ENCODE peak calls at places on chromosome 2, in nine cellular contexts. One of them, this sample, is unnamed.

GRCh38 chr2:38207168-38207567 is 131.2 kb upstream of the CYP1B1 start:
- DNase-seq in uterus: no peak
- DNase-seq in BE2C: no peak
- DNase-seq in right lobe of liver: no peak
- DNase-seq in cardiac muscle cell: no peak
- DNase-seq in GM23338: no peak
- DNase-seq in pancreas: no peak
- DNase-seq in kidney epithelial cell: no peak
- DNase-seq in sigmoid colon: no peak
- DNase-seq in this sample: no peak

GRCh38 chr2:239157269-239157668 is 243.6 kb downstream of the HDAC4 start:
- DNase-seq in uterus: peak; percentile 14
- DNase-seq in BE2C: no peak
- DNase-seq in right lobe of liver: peak; percentile 48
- DNase-seq in cardiac muscle cell: no peak
- DNase-seq in GM23338: no peak
- DNase-seq in pancreas: no peak
- DNase-seq in kidney epithelial cell: no peak
- DNase-seq in sigmoid colon: peak; percentile 59
- DNase-seq in this sample: peak; percentile 11

GRCh38 chr2:9153589-9153988 is 53.0 kb upstream of the ASAP2 start:
- DNase-seq in uterus: no peak
- DNase-seq in BE2C: no peak
- DNase-seq in right lobe of liver: no peak
- DNase-seq in cardiac muscle cell: no peak
- DNase-seq in GM23338: no peak
- DNase-seq in pancreas: no peak
- DNase-seq in kidney epithelial cell: no peak
- DNase-seq in sigmoid colon: peak; percentile 66
- DNase-seq in this sample: no peak

GRCh38 chr2:233835230-233836186 is 18.8 kb downstream of the HJURP start:
- DNase-seq in uterus: no peak
- DNase-seq in BE2C: no peak
- DNase-seq in right lobe of liver: no peak
- DNase-seq in cardiac muscle cell: no peak
- DNase-seq in GM23338: no peak
- DNase-seq in pancreas: no peak
- DNase-seq in kidney epithelial cell: no peak
- DNase-seq in sigmoid colon: no peak
- DNase-seq in this sample: no peak

GRCh38 chr2:68284896-68285295 is 32.6 kb upstream of the PPP3R1 start:
- DNase-seq in uterus: peak; percentile 72
- DNase-seq in BE2C: no peak
- DNase-seq in right lobe of liver: no peak
- DNase-seq in cardiac muscle cell: no peak
- DNase-seq in GM23338: no peak
- DNase-seq in pancreas: no peak
- DNase-seq in kidney epithelial cell: no peak
- DNase-seq in sigmoid colon: peak; percentile 76
- DNase-seq in this sample: no peak

GRCh38 chr2:49780949-49781348 is 626.6 kb upstream of the FSHR start:
- DNase-seq in uterus: no peak
- DNase-seq in BE2C: no peak
- DNase-seq in right lobe of liver: no peak
- DNase-seq in cardiac muscle cell: no peak
- DNase-seq in GM23338: no peak
- DNase-seq in pancreas: no peak
- DNase-seq in kidney epithelial cell: no peak
- DNase-seq in sigmoid colon: no peak
- DNase-seq in this sample: no peak

GRCh38 chr2:29015701-29016470 is 34.8 kb downstream of the TOGARAM2 start:
- DNase-seq in uterus: no peak
- DNase-seq in BE2C: no peak
- DNase-seq in right lobe of liver: no peak
- DNase-seq in cardiac muscle cell: peak; percentile 77
- DNase-seq in GM23338: no peak
- DNase-seq in pancreas: no peak
- DNase-seq in kidney epithelial cell: no peak
- DNase-seq in sigmoid colon: no peak
- DNase-seq in this sample: no peak

GRCh38 chr2:145038041-145038525 is 518.2 kb upstream of the ZEB2 start:
- DNase-seq in uterus: no peak
- DNase-seq in BE2C: no peak
- DNase-seq in right lobe of liver: no peak
- DNase-seq in cardiac muscle cell: peak; percentile 20
- DNase-seq in GM23338: no peak
- DNase-seq in pancreas: no peak
- DNase-seq in kidney epithelial cell: no peak
- DNase-seq in sigmoid colon: peak; percentile 55
- DNase-seq in this sample: no peak

GRCh38 chr2:203656522-203657287 is 49.7 kb upstream of the CD28 start:
- DNase-seq in uterus: no peak
- DNase-seq in BE2C: no peak
- DNase-seq in right lobe of liver: peak; percentile 81
- DNase-seq in cardiac muscle cell: no peak
- DNase-seq in GM23338: peak; percentile 17
- DNase-seq in pancreas: peak; percentile 76
- DNase-seq in kidney epithelial cell: no peak
- DNase-seq in sigmoid colon: peak; percentile 77
- DNase-seq in this sample: peak; percentile 26

GRCh38 chr2:82478641-82479040 is 1980.4 kb downstream of the SUCLG1 start:
- DNase-seq in uterus: no peak
- DNase-seq in BE2C: no peak
- DNase-seq in right lobe of liver: no peak
- DNase-seq in cardiac muscle cell: no peak
- DNase-seq in GM23338: no peak
- DNase-seq in pancreas: no peak
- DNase-seq in kidney epithelial cell: no peak
- DNase-seq in sigmoid colon: no peak
- DNase-seq in this sample: no peak

GRCh38 chr2:60806988-60807681 is 51.1 kb downstream of the PAPOLG start:
- DNase-seq in uterus: no peak
- DNase-seq in BE2C: peak; percentile 24
- DNase-seq in right lobe of liver: no peak
- DNase-seq in cardiac muscle cell: peak; percentile 13
- DNase-seq in GM23338: no peak
- DNase-seq in pancreas: no peak
- DNase-seq in kidney epithelial cell: peak; percentile 12
- DNase-seq in sigmoid colon: no peak
- DNase-seq in this sample: no peak

GRCh38 chr2:128423788-128424165 is 105.1 kb upstream of the HS6ST1 start:
- DNase-seq in uterus: peak; percentile 4
- DNase-seq in BE2C: no peak
- DNase-seq in right lobe of liver: no peak
- DNase-seq in cardiac muscle cell: no peak
- DNase-seq in GM23338: no peak
- DNase-seq in pancreas: peak; percentile 4
- DNase-seq in kidney epithelial cell: no peak
- DNase-seq in sigmoid colon: no peak
- DNase-seq in this sample: no peak

GRCh38 chr2:23745068-23745725 is 181.7 kb downstream of the ATAD2B start:
- DNase-seq in uterus: no peak
- DNase-seq in BE2C: no peak
- DNase-seq in right lobe of liver: no peak
- DNase-seq in cardiac muscle cell: no peak
- DNase-seq in GM23338: no peak
- DNase-seq in pancreas: no peak
- DNase-seq in kidney epithelial cell: no peak
- DNase-seq in sigmoid colon: no peak
- DNase-seq in this sample: no peak

GRCh38 chr2:227132986-227133385 is 31.0 kb downstream of the COL4A4 start:
- DNase-seq in uterus: no peak
- DNase-seq in BE2C: no peak
- DNase-seq in right lobe of liver: peak; percentile 82
- DNase-seq in cardiac muscle cell: no peak
- DNase-seq in GM23338: no peak
- DNase-seq in pancreas: no peak
- DNase-seq in kidney epithelial cell: no peak
- DNase-seq in sigmoid colon: no peak
- DNase-seq in this sample: no peak

GRCh38 chr2:175176624-175177023 is 4.9 kb downstream of the ATP5MC3 start:
- DNase-seq in uterus: no peak
- DNase-seq in BE2C: no peak
- DNase-seq in right lobe of liver: no peak
- DNase-seq in cardiac muscle cell: no peak
- DNase-seq in GM23338: no peak
- DNase-seq in pancreas: no peak
- DNase-seq in kidney epithelial cell: no peak
- DNase-seq in sigmoid colon: no peak
- DNase-seq in this sample: no peak

GRCh38 chr2:623384-623922 is 53.8 kb downstream of the TMEM18 start:
- DNase-seq in uterus: no peak
- DNase-seq in BE2C: no peak
- DNase-seq in right lobe of liver: no peak
- DNase-seq in cardiac muscle cell: no peak
- DNase-seq in GM23338: no peak
- DNase-seq in pancreas: no peak
- DNase-seq in kidney epithelial cell: no peak
- DNase-seq in sigmoid colon: no peak
- DNase-seq in this sample: no peak

GRCh38 chr2:240988146-240988545 is 10.3 kb upstream of the SNED1 start:
- DNase-seq in uterus: peak; percentile 18
- DNase-seq in BE2C: peak; percentile 11
- DNase-seq in right lobe of liver: peak; percentile 55
- DNase-seq in cardiac muscle cell: no peak
- DNase-seq in GM23338: no peak
- DNase-seq in pancreas: peak; percentile 7
- DNase-seq in kidney epithelial cell: no peak
- DNase-seq in sigmoid colon: peak; percentile 57
- DNase-seq in this sample: no peak

DNA sequence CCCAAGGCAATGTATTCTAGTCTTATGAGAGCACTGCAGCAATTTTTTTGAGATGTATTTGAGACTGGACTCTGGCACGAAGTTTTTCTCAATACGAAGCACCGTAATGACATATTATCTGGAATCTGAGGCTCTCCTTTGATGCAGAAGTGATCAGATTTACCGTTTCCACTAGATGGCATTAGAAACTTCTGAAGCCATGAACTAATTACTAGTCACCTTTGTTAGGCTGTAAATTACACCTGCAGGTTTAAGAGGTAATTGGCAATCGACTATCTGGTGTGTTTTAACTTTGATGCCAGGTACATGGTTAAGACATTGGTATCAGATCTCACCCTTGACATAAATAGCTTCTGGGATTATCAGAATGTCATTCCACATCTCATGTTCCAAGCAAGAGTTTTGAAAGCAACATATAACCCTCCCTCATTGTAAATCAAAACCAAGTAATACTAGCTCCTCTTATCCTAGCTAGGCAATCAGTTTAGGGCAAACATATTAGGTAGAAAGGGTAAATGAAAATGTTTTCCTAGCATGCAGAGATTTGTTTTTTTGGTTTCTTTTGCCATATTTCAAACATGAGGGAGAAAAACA is 254.6 kb upstream of the SPRED2 start:
- DNase-seq in uterus: no peak
- DNase-seq in BE2C: no peak
- DNase-seq in right lobe of liver: no peak
- DNase-seq in cardiac muscle cell: no peak
- DNase-seq in GM23338: peak; percentile 41
- DNase-seq in pancreas: no peak
- DNase-seq in kidney epithelial cell: no peak
- DNase-seq in sigmoid colon: no peak
- DNase-seq in this sample: no peak
- TF ChIP-seq CTCF in uterus: no peak
- TF ChIP-seq CTCF in BE2C: no peak
- TF ChIP-seq CTCF in right lobe of liver: no peak
- TF ChIP-seq CTCF in cardiac muscle cell: no peak
- TF ChIP-seq CTCF in GM23338: peak; percentile 44
- TF ChIP-seq CTCF in pancreas: no peak
- TF ChIP-seq CTCF in kidney epithelial cell: peak; percentile 12
- TF ChIP-seq CTCF in sigmoid colon: no peak
- TF ChIP-seq CTCF in this sample: no peak

GRCh38 chr2:172089633-172090032 is 4.3 kb downstream of the DLX1 start:
- DNase-seq in uterus: no peak
- DNase-seq in BE2C: no peak
- DNase-seq in right lobe of liver: no peak
- DNase-seq in cardiac muscle cell: no peak
- DNase-seq in GM23338: no peak
- DNase-seq in pancreas: no peak
- DNase-seq in kidney epithelial cell: no peak
- DNase-seq in sigmoid colon: no peak
- DNase-seq in this sample: no peak
- H3K27me3 ChIP-seq in uterus: peaks cover 76% of the 10 kb centered on the region
- H3K27me3 ChIP-seq in BE2C: peaks cover 96% of the 10 kb centered on the region
- H3K27me3 ChIP-seq in right lobe of liver: peaks cover 93% of the 10 kb centered on the region
- H3K27me3 ChIP-seq in cardiac muscle cell: peaks cover 100% of the 10 kb centered on the region
- H3K27me3 ChIP-seq in GM23338: peaks cover 100% of the 10 kb centered on the region
- H3K27me3 ChIP-seq in pancreas: peaks cover 50% of the 10 kb centered on the region
- H3K27me3 ChIP-seq in kidney epithelial cell: peaks cover 95% of the 10 kb centered on the region
- H3K27me3 ChIP-seq in sigmoid colon: peaks cover 93% of the 10 kb centered on the region
- H3K27me3 ChIP-seq in this sample: peaks cover 100% of the 10 kb centered on the region

DNA sequence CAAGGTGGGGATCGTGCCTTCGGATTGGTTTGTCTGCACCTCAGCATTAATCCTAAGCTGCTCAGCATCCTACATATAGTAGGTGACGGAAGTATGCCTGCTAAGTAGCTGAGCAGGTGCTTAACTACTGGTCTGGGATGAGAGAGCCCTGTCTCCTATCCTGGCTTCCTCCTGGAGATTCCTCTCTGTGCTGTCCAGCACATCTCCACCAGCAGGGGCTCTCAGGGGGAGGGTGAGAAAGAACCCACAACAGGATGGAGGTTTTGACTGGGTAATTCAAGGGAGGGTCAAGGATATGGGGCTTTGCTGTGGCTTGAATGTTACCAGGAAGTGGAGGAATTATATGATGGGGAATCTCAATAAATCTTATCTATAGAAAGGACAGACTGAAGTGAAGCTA is 45.4 kb upstream of the KIF5C start:
- DNase-seq in uterus: no peak
- DNase-seq in BE2C: no peak
- DNase-seq in right lobe of liver: no peak
- DNase-seq in cardiac muscle cell: no peak
- DNase-seq in GM23338: peak; percentile 50
- DNase-seq in pancreas: no peak
- DNase-seq in kidney epithelial cell: no peak
- DNase-seq in sigmoid colon: no peak
- DNase-seq in this sample: no peak
- TF ChIP-seq CTCF in uterus: no peak
- TF ChIP-seq CTCF in BE2C: peak; percentile 20
- TF ChIP-seq CTCF in right lobe of liver: no peak
- TF ChIP-seq CTCF in cardiac muscle cell: no peak
- TF ChIP-seq CTCF in GM23338: peak; percentile 19
- TF ChIP-seq CTCF in pancreas: no peak
- TF ChIP-seq CTCF in kidney epithelial cell: peak; percentile 17
- TF ChIP-seq CTCF in sigmoid colon: no peak
- TF ChIP-seq CTCF in this sample: no peak

DNA sequence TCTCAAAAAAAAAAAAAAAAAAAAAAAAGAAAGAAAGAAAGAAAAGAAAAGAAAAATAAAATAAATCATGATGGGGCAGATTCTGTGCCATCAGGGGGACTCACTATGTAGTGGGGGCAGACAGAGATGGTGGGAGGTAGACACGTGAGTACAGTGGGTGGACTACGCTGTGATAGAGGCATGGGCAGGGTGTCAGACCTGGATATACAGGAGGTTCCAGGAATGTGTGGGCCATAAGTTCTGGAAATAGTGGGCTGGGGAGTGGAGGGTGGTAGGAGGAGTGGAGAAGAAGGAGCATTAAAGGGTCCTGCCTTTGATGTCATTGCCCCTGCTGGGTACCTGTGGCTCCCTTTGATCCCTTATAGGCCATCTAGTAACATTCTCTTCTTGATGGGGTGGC is 8.8 kb upstream of the WNT6 start:
- DNase-seq in uterus: no peak
- DNase-seq in BE2C: no peak
- DNase-seq in right lobe of liver: no peak
- DNase-seq in cardiac muscle cell: no peak
- DNase-seq in GM23338: no peak
- DNase-seq in pancreas: no peak
- DNase-seq in kidney epithelial cell: no peak
- DNase-seq in sigmoid colon: no peak
- DNase-seq in this sample: no peak
- H3K27me3 ChIP-seq in uterus: no peaks in the 10 kb centered on the region
- H3K27me3 ChIP-seq in BE2C: no peaks in the 10 kb centered on the region
- H3K27me3 ChIP-seq in right lobe of liver: peaks cover 4% of the 10 kb centered on the region
- H3K27me3 ChIP-seq in cardiac muscle cell: peaks cover 63% of the 10 kb centered on the region
- H3K27me3 ChIP-seq in GM23338: peaks cover 39% of the 10 kb centered on the region
- H3K27me3 ChIP-seq in pancreas: peaks cover 4% of the 10 kb centered on the region
- H3K27me3 ChIP-seq in kidney epithelial cell: peaks cover 12% of the 10 kb centered on the region
- H3K27me3 ChIP-seq in sigmoid colon: peaks cover 8% of the 10 kb centered on the region
- H3K27me3 ChIP-seq in this sample: no peaks in the 10 kb centered on the region